ENCODE peak calls at places on chromosomes 5 and 9, in seven cellular contexts. P, S, U, X, W, H and N are unnamed samples. For H3K4me1 and H3K27me3, the result is how much of the 10 kb centered on the place peaks cover.

GRCh38 chr9:99040911-99041582 is 63.9 kb upstream of the TGFBR1 start:
- DNase-seq in H (peak), W (peak), U (peak), X (no peak), P (peak), S (no peak), N (peak)

GRCh38 chr9:74503219-74503618 is 6.1 kb downstream of the RORB start:
- DNase-seq in P (peak), X (no peak), W (no peak), H (no peak), U (no peak), S (no peak), N (no peak)

GRCh38 chr9:124975131-124975530 is 34.2 kb upstream of the GOLGA1 start:
- DNase-seq in H (no peak), X (no peak), W (no peak), S (no peak), U (peak), P (peak), N (no peak)

GRCh38 chr9:4226331-4227250 is 73.3 kb downstream of the GLIS3 start:
- DNase-seq in U (peak), P (no peak), W (no peak), S (peak), X (no peak), H (no peak), N (no peak)

GRCh38 chr9:71647094-71647591 is 121.2 kb downstream of the CEMIP2 start:
- DNase-seq in U (peak), W (peak), P (peak), S (peak), X (peak), H (peak), N (peak)

GRCh38 chr5:96758621-96759020 is 49.1 kb downstream of the ERAP1 start:
- DNase-seq in W (no peak), S (no peak), U (peak), P (peak), H (no peak), X (no peak), N (no peak)

GRCh38 chr5:99901972-99902371 is 633.2 kb upstream of the FAM174A start:
- DNase-seq in P (no peak), S (no peak), W (no peak), X (no peak), H (no peak), U (no peak), N (no peak)

GRCh38 chr5:89232139-89232603 is 349.2 kb upstream of the MEF2C start:
- DNase-seq in S (no peak), U (no peak), P (no peak), W (no peak), H (no peak), X (no peak), N (no peak)

GRCh38 chr9:135905380-135906282 is 1.7 kb downstream of the CAMSAP1 start:
- DNase-seq in U (peak), X (no peak), P (no peak), W (peak), H (no peak), S (peak), N (no peak)

GRCh38 chr5:143516249-143516648 is 112.8 kb upstream of the NR3C1 start:
- DNase-seq in S (no peak), H (no peak), P (no peak), X (no peak), U (no peak), W (no peak), N (no peak)

GRCh38 chr5:53407373-53407772 is 73.1 kb upstream of the FST start:
- DNase-seq in X (no peak), W (peak), U (peak), H (peak), S (no peak), P (peak), N (no peak)

DNA sequence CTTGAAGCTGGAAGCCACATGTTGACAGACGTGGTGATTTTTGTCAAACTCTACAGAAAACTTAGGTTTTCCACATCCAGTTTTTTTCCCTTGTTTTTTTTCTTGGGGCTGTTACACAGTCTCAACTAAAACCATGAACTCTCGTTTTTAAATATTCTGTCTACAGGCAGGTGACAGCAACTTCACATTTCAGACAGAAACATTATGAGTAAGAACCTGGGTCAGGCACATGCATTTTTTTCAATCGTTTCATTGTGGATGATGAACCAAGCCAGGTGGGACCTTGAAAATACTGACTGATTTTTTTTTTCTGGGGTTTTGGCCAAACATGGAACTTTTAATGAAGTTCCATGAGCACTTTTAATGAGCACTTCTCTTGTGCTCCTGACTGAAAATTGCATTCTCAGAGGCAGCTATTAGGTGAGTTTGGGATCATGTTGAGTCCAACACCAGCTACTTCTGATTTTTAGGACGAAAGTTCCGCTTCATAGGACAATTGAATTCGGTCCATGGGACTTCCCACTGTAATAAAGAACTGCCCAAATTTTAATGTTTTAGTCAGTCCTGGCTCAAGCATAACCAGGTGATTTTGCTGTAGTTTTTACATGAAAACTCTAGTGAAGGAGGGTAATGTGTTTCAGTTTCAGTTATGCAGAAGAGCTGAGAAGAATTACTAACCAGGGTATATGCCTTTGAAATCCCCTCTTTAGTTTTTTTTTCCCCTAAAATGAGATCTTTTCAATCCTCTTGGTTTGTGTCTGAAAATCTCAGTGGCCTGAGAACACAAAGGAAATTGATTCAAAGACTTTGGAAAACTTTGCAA is 93.2 kb upstream of the ADAMTS16 start:
- DNase-seq in P (no peak), X (no peak), U (no peak), H (no peak), S (no peak), W (no peak), N (no peak)
- H3K4me1 ChIP-seq in P (under half), X (under half), U (under half), H (under half), S (under half), W (under half), N (under half)

DNA sequence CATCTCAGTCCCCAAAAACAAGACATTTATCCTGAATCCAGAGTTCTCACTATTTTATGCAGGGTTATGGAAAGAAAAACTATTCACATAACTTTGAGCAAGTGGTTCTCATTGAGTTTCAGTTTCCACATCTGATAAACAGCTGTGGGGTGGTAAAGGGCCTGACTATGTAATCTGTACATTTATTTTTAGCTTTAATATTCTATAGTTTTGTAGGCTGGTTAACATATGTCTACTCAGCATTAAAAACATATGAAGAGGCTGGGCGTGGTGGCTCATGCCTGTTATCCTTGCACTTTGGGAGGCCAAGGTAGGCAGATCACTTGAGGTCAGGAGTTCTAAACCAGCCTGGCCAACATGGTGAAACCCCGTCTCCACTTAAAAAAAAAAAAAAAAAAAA is 301.5 kb upstream of the CCNG1 start:
- DNase-seq in U (no peak), X (no peak), P (no peak), H (no peak), S (no peak), W (no peak), N (no peak)
- H3K27ac ChIP-seq in U (no peak), X (no peak), P (no peak), H (no peak), S (no peak), W (no peak), N (no peak)

DNA sequence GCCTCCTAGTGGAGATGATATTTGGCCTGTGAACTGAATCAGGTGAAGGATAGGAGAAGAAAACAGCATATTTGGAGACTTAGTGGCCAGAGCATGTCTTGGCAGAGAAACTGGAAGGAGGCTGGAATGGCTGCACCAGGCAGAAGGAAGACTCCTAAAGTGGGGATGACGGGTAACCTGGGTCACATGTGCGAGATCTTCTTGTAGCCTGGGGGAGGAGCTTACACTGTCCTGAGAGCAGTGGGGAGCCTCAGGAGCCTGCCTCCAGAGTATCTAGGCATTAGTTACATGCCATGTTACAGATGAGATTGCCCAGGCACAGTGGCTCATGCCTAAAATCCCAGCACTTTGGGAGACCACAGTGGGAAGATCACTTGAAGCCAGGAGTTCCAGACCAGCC is 49.8 kb downstream of the JADE2 start:
- DNase-seq in X (no peak), P (no peak), U (no peak), W (no peak), H (no peak), S (no peak), N (no peak)
- H3K27me3 ChIP-seq in X (under half), P (under half), U (under half), W (under half), H (under half), S (under half), N (under half)

GRCh38 chr5:119382167-119382566 is 26.3 kb downstream of the TNFAIP8 start:
- DNase-seq in U (peak), P (no peak), S (no peak), W (no peak), X (no peak), H (no peak), N (no peak)

GRCh38 chr5:119379096-119379495 is 23.3 kb downstream of the TNFAIP8 start:
- DNase-seq in S (no peak), W (no peak), X (no peak), P (no peak), U (no peak), H (no peak), N (no peak)

GRCh38 chr5:119385136-119386128 is 29.6 kb downstream of the TNFAIP8 start:
- DNase-seq in S (peak), U (no peak), P (no peak), W (no peak), H (no peak), X (no peak), N (no peak)

GRCh38 chr5:119379929-119380328 is 24.1 kb downstream of the TNFAIP8 start:
- DNase-seq in P (no peak), W (no peak), S (no peak), X (no peak), H (no peak), U (no peak), N (no peak)

GRCh38 chr5:119383008-119383407 is 27.2 kb downstream of the TNFAIP8 start:
- DNase-seq in X (no peak), U (no peak), P (no peak), S (no peak), H (no peak), W (no peak), N (no peak)
- H3K4me1 ChIP-seq in X (under half), U (under half), P (under half), S (under half), H (under half), W (under half), N (under half)

DNA sequence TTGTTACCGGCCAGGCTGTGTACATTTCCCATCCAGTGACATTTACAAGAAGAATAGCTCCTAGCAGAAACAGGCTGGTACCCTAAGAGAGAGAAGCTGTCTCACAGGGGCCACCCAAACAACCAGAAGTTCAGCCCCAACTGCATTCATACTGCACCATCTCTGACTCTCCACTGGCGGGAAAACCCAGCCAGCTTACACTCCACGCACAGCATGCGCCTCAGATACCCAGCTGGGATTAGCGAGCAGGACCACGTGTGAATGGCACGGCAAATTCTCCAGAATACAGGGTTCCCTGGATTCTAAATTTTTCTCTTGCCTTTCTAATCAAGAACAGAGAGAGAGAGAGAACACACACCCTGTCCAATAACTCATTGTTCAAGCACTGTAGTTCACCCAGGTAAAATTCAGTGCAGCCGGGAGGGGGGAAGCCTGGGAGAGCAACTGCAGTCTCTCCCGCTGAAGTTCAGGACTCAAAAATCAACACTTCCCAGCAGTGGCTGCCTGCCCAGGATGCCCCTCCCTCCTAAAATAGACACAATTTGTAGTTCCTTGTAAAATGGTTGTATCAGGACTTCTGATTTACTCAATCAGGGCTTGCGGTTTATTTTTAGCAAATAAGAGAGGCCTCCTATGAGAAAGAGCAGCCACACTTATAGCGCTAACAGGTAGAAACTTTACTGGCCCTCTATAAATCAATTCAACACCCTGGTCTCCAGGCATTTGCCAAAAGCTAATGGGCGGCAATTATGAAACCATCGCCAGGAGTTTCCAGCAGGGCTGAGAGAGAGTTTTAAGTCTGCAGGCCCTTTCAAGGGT is 2.2 kb downstream of the COL23A1 start:
- DNase-seq in H (no peak), S (no peak), W (no peak), X (no peak), P (no peak), U (no peak), N (no peak)
- H3K27ac ChIP-seq in H (no peak), S (no peak), W (no peak), X (no peak), P (no peak), U (no peak), N (no peak)

GRCh38 chr5:135494196-135494595 is 41.6 kb downstream of the NEUROG1 start:
- DNase-seq in X (no peak), H (peak), S (no peak), P (no peak), W (no peak), U (no peak), N (no peak)

GRCh38 chr5:135501965-135502364 is 33.8 kb downstream of the NEUROG1 start:
- DNase-seq in H (no peak), P (no peak), U (no peak), W (no peak), X (no peak), S (no peak), N (no peak)

GRCh38 chr5:135498662-135498995 is 37.1 kb downstream of the NEUROG1 start:
- DNase-seq in U (no peak), W (no peak), H (peak), S (no peak), P (no peak), X (no peak), N (no peak)

GRCh38 chr5:135493406-135494180 is 41.4 kb upstream of the TIFAB start:
- DNase-seq in X (no peak), U (peak), P (peak), H (peak), S (no peak), W (peak), N (no peak)

DNA sequence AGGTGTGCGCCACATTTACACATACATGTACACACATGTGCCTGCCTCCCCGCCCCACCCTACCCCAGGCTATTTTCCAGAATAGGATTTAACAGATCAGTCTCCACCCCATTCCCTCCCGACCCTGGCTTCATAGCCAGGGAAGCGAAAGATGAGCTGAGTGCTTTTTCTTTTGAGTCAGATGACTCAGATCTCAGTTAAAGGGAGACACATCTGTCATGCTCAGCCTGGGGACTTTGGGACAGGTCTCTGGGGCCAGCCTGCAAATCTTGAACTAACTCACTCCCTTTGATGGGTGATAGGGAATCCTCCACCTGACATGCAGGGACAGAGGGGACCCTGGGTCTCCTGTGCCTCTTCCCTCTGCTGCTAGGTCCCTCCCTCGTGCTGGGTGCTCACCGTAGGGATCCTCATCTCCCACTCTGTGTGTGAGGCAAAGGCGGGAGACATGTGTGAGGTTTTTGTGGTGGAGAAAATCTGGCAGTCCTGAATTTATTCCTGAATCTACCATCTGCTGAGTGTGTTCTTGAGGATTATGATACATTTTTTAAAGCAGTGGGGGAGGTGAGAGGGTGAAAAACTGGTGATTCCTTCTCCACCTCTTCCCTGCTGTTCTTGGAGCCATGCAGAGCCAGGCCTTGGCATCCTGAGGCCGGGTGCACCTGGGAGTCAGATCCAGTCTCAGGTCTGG is 37.6 kb downstream of the NEUROG1 start:
- DNase-seq in W (no peak), H (peak), X (no peak), P (no peak), U (no peak), S (no peak), N (no peak)
- H3K27me3 ChIP-seq in W (under half), H (under half), X (under half), P (under half), U (under half), S (under half), N (under half)

GRCh38 chr5:24918676-24919075 is 273.9 kb upstream of the CDH10 start:
- DNase-seq in W (no peak), X (no peak), S (no peak), H (no peak), U (no peak), P (no peak), N (no peak)
- H3K4me1 ChIP-seq in W (under half), X (under half), S (under half), H (under half), U (under half), P (under half), N (under half)

GRCh38 chr5:1823381-1824034 is 22.3 kb downstream of the NDUFS6 start:
- DNase-seq in X (no peak), W (no peak), P (no peak), S (no peak), H (no peak), U (no peak), N (no peak)
- H3K27ac ChIP-seq in X (no peak), W (no peak), P (no peak), S (no peak), H (no peak), U (no peak), N (no peak)

GRCh38 chr9:129437626-129438323 is 183.1 kb downstream of the C9orf50 start:
- DNase-seq in H (no peak), W (no peak), U (no peak), P (no peak), X (no peak), S (no peak), N (no peak)

GRCh38 chr9:129440394-129441186 is 180.3 kb downstream of the C9orf50 start:
- DNase-seq in U (no peak), S (no peak), X (no peak), P (no peak), H (no peak), W (no peak), N (no peak)

GRCh38 chr9:129441852-129442251 is 179.0 kb downstream of the C9orf50 start:
- DNase-seq in U (no peak), S (no peak), P (no peak), H (no peak), W (no peak), X (no peak), N (no peak)

GRCh38 chr9:129436751-129437625 is 183.9 kb downstream of the C9orf50 start:
- DNase-seq in S (no peak), W (peak), H (no peak), X (peak), P (peak), U (peak), N (no peak)

DNA sequence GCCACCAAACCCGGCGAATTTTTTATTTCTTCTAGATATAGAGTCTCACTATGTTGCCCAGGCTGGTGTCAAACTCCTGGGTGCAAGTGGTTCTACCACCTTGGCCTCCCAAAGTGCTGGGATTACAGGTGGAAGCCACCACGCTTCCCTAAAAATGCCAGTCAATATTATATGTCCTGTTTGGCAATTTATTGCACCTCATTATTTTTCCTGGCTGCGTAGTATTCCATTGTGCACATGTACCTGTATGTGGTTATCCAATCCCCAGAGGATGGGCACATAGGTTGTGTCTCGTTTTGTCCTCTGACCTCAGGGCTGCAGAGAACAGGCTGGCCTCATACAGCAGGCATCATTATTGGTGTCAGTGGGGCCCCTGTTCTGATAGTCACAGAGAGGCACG is 181.7 kb downstream of the C9orf50 start:
- DNase-seq in H (no peak), X (no peak), U (no peak), P (no peak), S (no peak), W (no peak), N (no peak)
- H3K27me3 ChIP-seq in H (under half), X (under half), U (under half), P (under half), S (under half), W (under half), N (under half)

DNA sequence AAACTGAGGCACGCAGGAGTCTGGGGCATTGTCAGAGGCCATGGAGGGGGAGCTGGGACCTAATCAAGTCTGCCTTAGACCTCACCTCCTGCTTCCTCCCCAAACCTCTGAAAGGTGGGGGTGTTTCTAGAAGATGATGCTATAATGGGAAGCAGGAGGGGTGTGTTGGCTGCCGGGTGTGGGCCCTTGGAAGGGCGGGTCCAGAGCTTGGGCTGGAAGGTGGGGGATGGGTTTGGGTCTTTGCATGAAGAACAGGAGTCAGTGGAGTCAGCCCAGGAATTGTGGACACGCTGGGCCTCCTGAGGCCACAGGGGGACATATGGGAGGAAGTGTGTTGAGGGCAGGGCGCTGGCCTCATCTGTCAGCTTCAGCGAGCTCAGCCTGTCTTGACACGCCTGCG is 101.0 kb upstream of the FCN2 start:
- DNase-seq in X (no peak), S (no peak), H (no peak), P (no peak), W (no peak), U (no peak), N (no peak)
- H3K4me1 ChIP-seq in X (under half), S (under half), H (under half), P (under half), W (under half), U (under half), N (under half)